ENCODE peak calls at places on chromosomes 3 and 15, in four cellular contexts. M, R, F and H are unnamed samples.
A peak's percentile ranks its signal among the peaks of the same experiment; 100 is the strongest.

GRCh38 chr15:90620379-90621134 is 90.8 kb downstream of the CRTC3 start:
- DNase-seq in M (no peak), F (no peak), R (no peak), H (no peak)

GRCh38 chr3:100708989-100709839 is at the start of gene TFG:
- DNase-seq in R (peak; percentile 100), M (peak; percentile 99), F (peak; percentile 98), H (peak; percentile 98)

GRCh38 chr3:93961489-93961888 is 12.2 kb downstream of the PROS1 start:
- DNase-seq in M (no peak), F (no peak), R (no peak), H (no peak)

GRCh38 chr3:171261487-171261886 is 198.7 kb downstream of the TNIK start:
- DNase-seq in M (no peak), F (no peak), R (peak; percentile 78), H (no peak)

GRCh38 chr3:44476963-44477311 is 533 bp downstream of the ZNF445 start:
- DNase-seq in F (no peak), R (no peak), M (no peak), H (no peak)

GRCh38 chr3:171023566-171023965 is 3.0 kb downstream of the SLC2A2 start:
- DNase-seq in R (no peak), F (no peak), M (no peak), H (no peak)

GRCh38 chr15:85479071-85479647 is 98.8 kb downstream of the AKAP13 start:
- DNase-seq in F (no peak), R (peak; percentile 28), M (no peak), H (no peak)

GRCh38 chr3:129211772-129212171 is 28.1 kb upstream of the CNBP start:
- DNase-seq in R (peak; percentile 96), F (peak; percentile 51), M (peak; percentile 71), H (peak; percentile 67)

GRCh38 chr3:43054754-43055153 is 51.1 kb downstream of the POMGNT2 start:
- DNase-seq in F (no peak), M (no peak), R (no peak), H (no peak)

GRCh38 chr3:147838650-147839049 is 429.5 kb downstream of the ZIC1 start:
- DNase-seq in R (peak; percentile 18), F (no peak), M (no peak), H (no peak)
- TF ChIP-seq CTCF in R (peak; percentile 39), F (no peak), M (no peak), H (no peak)

GRCh38 chr15:78002996-78003395 is 74.5 kb downstream of the TBC1D2B start:
- DNase-seq in M (no peak), F (no peak), R (no peak), H (no peak)

GRCh38 chr15:78004222-78004727 is 73.2 kb downstream of the TBC1D2B start:
- DNase-seq in R (no peak), M (no peak), F (no peak), H (no peak)

GRCh38 chr15:78003539-78004008 is 73.9 kb downstream of the TBC1D2B start:
- DNase-seq in R (no peak), M (no peak), F (no peak), H (no peak)

GRCh38 chr15:78006567-78007205 is 70.8 kb downstream of the TBC1D2B start:
- DNase-seq in R (no peak), F (no peak), M (no peak), H (peak; percentile 53)

GRCh38 chr15:78004919-78005634 is 72.4 kb downstream of the TBC1D2B start:
- DNase-seq in R (peak; percentile 3), F (peak; percentile 60), M (peak; percentile 90), H (peak; percentile 83)
- TF ChIP-seq CTCF in R (no peak), F (no peak), M (peak; percentile 38), H (peak; percentile 41)

DNA sequence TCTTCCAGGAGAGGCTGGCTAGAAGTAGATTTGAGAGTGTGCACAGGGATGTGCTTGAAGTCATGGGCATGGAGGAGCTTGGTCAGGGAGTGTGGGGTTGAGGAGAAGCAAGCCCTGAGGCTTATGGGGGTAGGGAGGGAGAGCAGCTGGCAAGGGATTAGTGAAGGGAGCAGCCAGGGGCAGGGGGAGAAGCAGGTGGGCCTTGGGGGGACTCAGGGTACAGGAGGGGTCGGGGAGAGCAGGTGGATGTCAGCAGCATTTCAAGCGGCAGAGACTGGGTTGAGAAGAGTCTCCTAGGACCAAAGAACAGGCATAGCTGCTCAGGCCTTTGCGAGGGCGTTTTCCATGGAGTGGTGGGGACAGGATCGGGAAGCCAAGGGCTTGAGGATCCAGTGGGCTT is 3.4 kb upstream of the LMAN1L start:
- DNase-seq in F (no peak), M (no peak), R (no peak), H (no peak)
- TF ChIP-seq CTCF in F (no peak), M (no peak), R (no peak), H (no peak)

DNA sequence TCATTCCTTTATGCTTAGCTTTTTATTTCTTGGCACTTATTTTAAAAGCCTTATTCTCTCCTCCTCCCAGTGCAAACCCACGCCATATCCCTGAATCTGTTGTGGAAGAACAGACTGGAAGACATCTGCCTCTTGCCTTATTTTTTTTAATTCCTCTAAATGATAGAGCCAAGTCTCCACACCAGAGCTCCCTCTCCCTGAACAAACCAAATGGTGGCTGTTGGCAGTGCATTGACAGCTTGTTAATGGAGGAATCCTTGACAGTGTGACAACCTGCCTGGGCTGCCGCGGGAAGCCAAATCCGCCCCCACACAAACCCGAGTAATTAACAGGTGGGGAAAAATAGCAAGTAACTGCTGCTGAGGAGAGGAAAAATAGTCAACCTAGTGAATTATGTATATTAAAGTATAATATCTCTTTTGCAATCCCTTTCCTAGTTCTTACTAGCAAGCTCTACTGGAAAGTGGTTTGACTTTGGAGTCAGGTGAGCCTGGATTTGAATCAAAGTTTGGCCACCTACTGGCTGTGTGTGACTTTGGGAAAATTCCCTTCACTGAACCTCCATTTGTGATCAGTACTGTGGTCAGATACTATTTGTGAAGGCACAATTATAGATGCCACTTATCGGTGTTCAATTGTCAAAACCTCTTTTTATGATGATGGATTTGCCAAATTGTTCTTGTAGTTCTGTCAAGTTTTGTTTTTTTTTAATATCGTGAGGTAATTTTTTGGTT is 589.6 kb downstream of the PDCD6IP start:
- DNase-seq in R (peak; percentile 6), F (no peak), M (no peak), H (no peak)
- TF ChIP-seq CTCF in R (no peak), F (no peak), M (no peak), H (no peak)

GRCh38 chr3:156005698-156006097 is 114.7 kb upstream of the KCNAB1 start:
- DNase-seq in M (no peak), F (no peak), R (no peak), H (no peak)

GRCh38 chr3:156014456-156014855 is 105.9 kb upstream of the KCNAB1 start:
- DNase-seq in M (no peak), R (no peak), F (no peak), H (no peak)

GRCh38 chr3:156010829-156011228 is 109.5 kb upstream of the KCNAB1 start:
- DNase-seq in M (no peak), F (no peak), R (peak; percentile 36), H (no peak)
- TF ChIP-seq CTCF in M (no peak), F (no peak), R (peak; percentile 55), H (peak; percentile 53)

GRCh38 chr3:161925749-161926360 is 429.2 kb downstream of the OTOL1 start:
- DNase-seq in R (peak; percentile 30), M (no peak), F (no peak), H (no peak)
- TF ChIP-seq CTCF in R (peak; percentile 59), M (no peak), F (no peak), H (peak; percentile 31)

DNA sequence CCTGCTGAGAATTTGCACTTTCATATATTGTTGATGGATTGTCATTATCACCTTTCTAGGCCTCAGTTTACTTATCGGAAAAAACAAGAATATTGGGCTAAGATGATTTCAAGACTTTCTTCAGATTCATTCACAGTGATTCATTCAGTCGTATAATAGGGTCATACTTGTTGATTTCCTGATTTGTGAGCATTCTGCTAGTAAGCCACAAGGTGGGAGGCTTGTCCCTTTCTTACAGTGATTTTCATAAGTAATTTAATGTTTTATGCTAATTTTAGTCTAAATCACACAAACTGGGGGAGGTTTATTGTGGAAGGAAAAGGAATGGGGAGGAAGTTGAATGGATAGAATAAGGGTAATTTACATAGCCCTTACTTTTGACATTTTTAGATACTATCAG is 126.8 kb upstream of the GOLGA6L4 start:
- DNase-seq in R (peak; percentile 53), F (no peak), M (no peak), H (no peak)
- TF ChIP-seq CTCF in R (peak; percentile 62), F (no peak), M (no peak), H (no peak)

GRCh38 chr3:57949779-57950618 is 58.2 kb upstream of the FLNB start:
- DNase-seq in M (peak; percentile 46), R (peak; percentile 59), F (no peak), H (peak; percentile 36)
- TF ChIP-seq CTCF in M (peak; percentile 48), R (peak; percentile 49), F (no peak), H (peak; percentile 52)

GRCh38 chr3:137511655-137512054 is 252.5 kb upstream of the SOX14 start:
- DNase-seq in M (no peak), R (no peak), F (no peak), H (no peak)
- TF ChIP-seq CTCF in M (no peak), R (no peak), F (no peak), H (no peak)

DNA sequence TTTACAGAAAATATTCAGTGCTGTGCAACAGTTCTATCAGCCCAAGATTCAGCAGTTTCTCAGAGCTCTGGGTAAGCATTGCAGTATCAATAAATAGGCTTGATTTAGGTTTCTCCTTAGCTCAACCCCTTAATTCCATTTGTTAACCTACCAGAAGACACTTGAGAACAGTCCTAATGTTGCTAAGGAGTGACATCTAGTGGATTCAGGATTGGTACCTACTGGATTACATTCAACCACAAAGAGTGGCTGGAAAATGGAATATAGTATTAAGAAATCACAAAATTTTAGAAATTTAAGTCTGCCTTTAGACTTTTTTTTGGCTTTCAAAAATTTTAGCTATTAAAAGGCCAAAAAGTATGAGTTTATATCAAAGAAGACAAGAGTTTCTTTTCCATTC is 34.7 kb downstream of the POLG start:
- DNase-seq in R (peak; percentile 23), M (no peak), F (no peak), H (no peak)
- TF ChIP-seq CTCF in R (peak; percentile 42), M (peak; percentile 12), F (no peak), H (peak; percentile 50)